ENCODE peak calls at places on chromosome 2, in eight cellular contexts. M is hepatocyte; Y is neural progenitor cell; L is body of pancreas; E is heart right ventricle; D is HepG2; P is GM23338; F is CD8-positive, alpha-beta T cell. S is an unnamed sample.

GRCh38 chr2:105220604-105221003 is 20.9 kb upstream of the GPR45 start:
- DNase-seq in M (no peak), Y (no peak), L (no peak), E (peak), D (no peak), P (no peak), F (no peak), S (no peak)

GRCh38 chr2:1516798-1517060 is 103.5 kb downstream of the TPO start:
- DNase-seq in M (no peak), Y (no peak), L (no peak), E (no peak), D (no peak), P (no peak), F (no peak), S (no peak)

GRCh38 chr2:65576861-65577601 is 144.6 kb upstream of the SPRED2 start:
- DNase-seq in M (peak), Y (no peak), L (no peak), E (no peak), D (peak), P (peak), F (no peak), S (peak)

GRCh38 chr2:204152616-204153015 is 216.1 kb downstream of the ICOS start:
- DNase-seq in M (no peak), Y (peak), L (no peak), E (no peak), D (no peak), P (no peak), F (no peak), S (no peak)

GRCh38 chr2:233915133-233915532 is 2.0 kb upstream of the TRPM8 start:
- DNase-seq in M (peak), Y (peak), L (no peak), E (no peak), D (no peak), P (peak), F (no peak), S (no peak)

GRCh38 chr2:75200140-75200985 is 1.0 kb upstream of the TACR1 start:
- DNase-seq in M (peak), Y (peak), L (peak), E (peak), D (no peak), P (peak), F (no peak), S (peak)

GRCh38 chr2:134407154-134407890 is 153.4 kb downstream of the MGAT5 start:
- DNase-seq in M (no peak), Y (no peak), L (no peak), E (no peak), D (no peak), P (no peak), F (no peak), S (peak)

GRCh38 chr2:219247678-219248642 is 2.7 kb downstream of the STK16 start:
- DNase-seq in M (no peak), Y (no peak), L (peak), E (no peak), D (no peak), P (peak), F (peak), S (no peak)

GRCh38 chr2:128354161-128354560 is 35.5 kb upstream of the HS6ST1 start:
- DNase-seq in M (no peak), Y (no peak), L (no peak), E (no peak), D (no peak), P (no peak), F (no peak), S (no peak)

GRCh38 chr2:238009563-238009962 is 42.7 kb downstream of the UBE2F start:
- DNase-seq in M (no peak), Y (no peak), L (no peak), E (no peak), D (peak), P (no peak), F (no peak), S (no peak)

GRCh38 chr2:40421643-40422297 is 30.1 kb downstream of the SLC8A1 start:
- DNase-seq in M (no peak), Y (no peak), L (no peak), E (no peak), D (no peak), P (no peak), F (no peak), S (no peak)

GRCh38 chr2:101518470-101519172 is 43.7 kb upstream of the RFX8 start:
- DNase-seq in M (peak), Y (peak), L (peak), E (peak), D (peak), P (peak), F (no peak), S (no peak)

GRCh38 chr2:200905618-200906296 is 16.6 kb downstream of the NIF3L1 start:
- DNase-seq in M (peak), Y (peak), L (peak), E (peak), D (peak), P (peak), F (peak), S (peak)

GRCh38 chr2:232592687-232593407 is 40.6 kb upstream of the EFHD1 start:
- DNase-seq in M (peak), Y (no peak), L (no peak), E (no peak), D (peak), P (no peak), F (no peak), S (peak)

GRCh38 chr2:146820672-146821071 is 1024.2 kb upstream of the ACVR2A start:
- DNase-seq in M (no peak), Y (no peak), L (no peak), E (no peak), D (no peak), P (no peak), F (no peak), S (no peak)

GRCh38 chr2:166127217-166128155 is at the start of gene SCN1A:
- DNase-seq in M (peak), Y (peak), L (no peak), E (no peak), D (peak), P (peak), F (no peak), S (no peak)

GRCh38 chr2:100178864-100179263 is 36.5 kb upstream of the AFF3 start:
- DNase-seq in M (no peak), Y (no peak), L (no peak), E (no peak), D (no peak), P (no peak), F (no peak), S (no peak)

GRCh38 chr2:223758131-223758840 is 79.1 kb downstream of the AP1S3 start:
- DNase-seq in M (no peak), Y (no peak), L (no peak), E (no peak), D (no peak), P (no peak), F (no peak), S (peak)
- H3K27ac ChIP-seq in M (peak), Y (no peak), L (no peak), E (no peak), D (no peak), P (no peak), F (no peak), S (peak)

GRCh38 chr2:154402138-154402714 is 296.3 kb upstream of the KCNJ3 start:
- DNase-seq in M (peak), Y (peak), L (no peak), E (no peak), D (peak), P (peak), F (no peak), S (peak)
- TF ChIP-seq CTCF in M (peak), Y (peak), L (peak), E (peak), D (peak), P (peak), F (peak), S (peak)

DNA sequence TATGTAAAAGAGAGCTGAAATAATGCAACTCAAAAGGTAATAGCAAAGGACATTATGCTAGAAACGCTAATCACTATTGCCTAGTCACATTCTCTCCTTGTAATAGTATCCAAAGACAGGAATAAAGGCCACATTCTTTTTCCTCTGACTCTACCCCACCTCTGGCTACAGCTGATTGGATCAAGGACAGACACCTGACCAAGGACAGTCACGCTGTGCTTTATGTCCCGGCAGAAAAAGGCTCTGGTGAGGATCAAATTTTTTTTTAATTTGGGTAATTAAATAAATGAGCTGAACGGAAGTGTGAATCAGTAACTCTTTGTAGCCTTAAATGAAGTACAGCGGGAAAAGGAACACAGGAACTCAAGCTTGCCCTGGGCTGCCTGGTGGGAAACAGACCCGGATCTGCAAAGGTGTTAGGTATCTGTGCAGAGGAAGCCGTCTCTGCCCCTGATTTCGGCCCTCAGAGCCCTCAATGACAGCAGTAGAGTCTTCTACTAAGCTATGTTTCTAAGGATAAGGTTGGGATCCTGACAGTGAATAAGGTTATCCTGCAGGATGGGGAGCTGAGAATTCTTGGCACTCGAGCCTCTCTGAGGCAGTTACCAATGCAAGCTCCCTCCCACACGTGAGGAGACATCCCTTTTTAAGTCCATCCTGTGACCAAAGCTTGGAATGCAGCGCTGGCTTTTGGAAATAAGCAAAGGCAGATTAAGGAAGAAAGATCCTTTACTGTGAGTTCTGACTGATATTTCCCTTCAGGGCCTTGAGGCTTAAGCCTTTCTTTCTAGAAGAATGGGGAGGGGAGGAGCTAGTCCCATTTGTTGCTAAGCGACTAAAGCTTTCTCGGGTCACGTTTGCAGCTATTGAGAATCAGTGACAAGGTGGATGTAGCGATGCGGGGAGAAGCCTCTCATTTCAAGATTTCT is 37.8 kb upstream of the IKZF2 start:
- DNase-seq in M (peak), Y (peak), L (no peak), E (no peak), D (peak), P (peak), F (no peak), S (no peak)
- H3K27ac ChIP-seq in M (peak), Y (peak), L (no peak), E (no peak), D (no peak), P (peak), F (no peak), S (no peak)

GRCh38 chr2:47264183-47264582 is 109.1 kb upstream of the STPG4 start:
- DNase-seq in M (no peak), Y (peak), L (no peak), E (no peak), D (no peak), P (peak), F (no peak), S (no peak)
- TF ChIP-seq CTCF in M (no peak), Y (peak), L (no peak), E (no peak), D (peak), P (peak), F (no peak), S (no peak)

GRCh38 chr2:10658041-10658913 is 31.5 kb downstream of the NOL10 start:
- DNase-seq in M (no peak), Y (no peak), L (no peak), E (no peak), D (no peak), P (no peak), F (no peak), S (peak)

GRCh38 chr2:10655841-10656225 is 33.9 kb downstream of the NOL10 start:
- DNase-seq in M (no peak), Y (no peak), L (no peak), E (no peak), D (no peak), P (no peak), F (no peak), S (no peak)

GRCh38 chr2:10659898-10660568 is 29.7 kb downstream of the NOL10 start:
- DNase-seq in M (peak), Y (peak), L (peak), E (peak), D (peak), P (peak), F (peak), S (no peak)

GRCh38 chr2:10661846-10662245 is 27.9 kb downstream of the NOL10 start:
- DNase-seq in M (no peak), Y (no peak), L (no peak), E (no peak), D (no peak), P (no peak), F (no peak), S (no peak)

GRCh38 chr2:10658914-10659257 is 30.9 kb downstream of the NOL10 start:
- DNase-seq in M (no peak), Y (no peak), L (no peak), E (no peak), D (no peak), P (no peak), F (no peak), S (peak)
- H3K27ac ChIP-seq in M (no peak), Y (no peak), L (no peak), E (no peak), D (no peak), P (no peak), F (no peak), S (no peak)

GRCh38 chr2:27262379-27263286 is at the start of gene SLC30A3:
- DNase-seq in M (peak), Y (peak), L (peak), E (peak), D (no peak), P (peak), F (peak), S (no peak)

GRCh38 chr2:27263287-27264252 is 723 bp upstream of the SLC30A3 start:
- DNase-seq in M (no peak), Y (peak), L (no peak), E (no peak), D (no peak), P (peak), F (no peak), S (no peak)

GRCh38 chr2:27265536-27265870 is 2.7 kb upstream of the SLC30A3 start:
- DNase-seq in M (no peak), Y (no peak), L (no peak), E (no peak), D (no peak), P (no peak), F (no peak), S (no peak)

GRCh38 chr2:27264253-27264752 is 1.5 kb upstream of the SLC30A3 start:
- DNase-seq in M (peak), Y (peak), L (no peak), E (no peak), D (no peak), P (peak), F (no peak), S (no peak)

GRCh38 chr2:27264753-27265535 is 2.1 kb upstream of the SLC30A3 start:
- DNase-seq in M (peak), Y (peak), L (peak), E (peak), D (peak), P (peak), F (peak), S (no peak)
- TF ChIP-seq CTCF in M (peak), Y (peak), L (peak), E (peak), D (peak), P (peak), F (peak), S (peak)

GRCh38 chr2:38438536-38439225 is 61.6 kb upstream of the ATL2 start:
- DNase-seq in M (no peak), Y (no peak), L (peak), E (no peak), D (no peak), P (no peak), F (no peak), S (no peak)
- H3K27ac ChIP-seq in M (no peak), Y (no peak), L (peak), E (no peak), D (no peak), P (no peak), F (no peak), S (peak)

DNA sequence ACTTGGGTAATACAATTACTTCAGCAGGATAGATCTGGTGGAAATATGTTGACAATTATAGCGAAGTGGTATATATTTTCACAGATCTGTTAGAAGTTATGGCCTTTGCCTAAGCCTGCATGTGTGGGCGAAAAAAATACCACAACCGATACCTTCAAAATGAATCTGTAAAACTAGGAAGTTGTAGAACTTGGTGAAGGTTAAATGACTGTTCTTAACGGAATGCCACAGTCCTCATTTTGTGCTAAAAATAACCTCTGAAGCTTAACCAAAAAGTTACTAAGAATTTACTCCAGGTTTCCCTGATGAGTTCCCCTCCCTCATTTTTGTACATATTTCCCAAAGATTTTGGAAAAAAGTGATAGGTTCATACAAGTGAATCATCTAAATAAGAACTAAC is 550.7 kb downstream of the THSD7B start:
- DNase-seq in M (no peak), Y (no peak), L (no peak), E (no peak), D (no peak), P (no peak), F (no peak), S (no peak)
- TF ChIP-seq CTCF in M (no peak), Y (no peak), L (no peak), E (no peak), D (no peak), P (no peak), F (no peak), S (no peak)

GRCh38 chr2:241088791-241089732 is 13.0 kb downstream of the MTERF4 start:
- DNase-seq in M (no peak), Y (no peak), L (no peak), E (no peak), D (no peak), P (no peak), F (no peak), S (no peak)
- H3K27ac ChIP-seq in M (no peak), Y (no peak), L (peak), E (no peak), D (no peak), P (no peak), F (no peak), S (no peak)